ENCODE peak calls at places on chromosomes 4 and X, in six cellular contexts. B, U, K, Z, O and D are unnamed samples.

GRCh38 chr4:113587640-113588275 is 173.8 kb downstream of the CAMK2D start:
- DNase-seq in B (no peak), U (no peak), K (no peak), Z (no peak), O (no peak), D (no peak)

GRCh38 chr4:140052050-140052449 is 101.9 kb downstream of the MAML3 start:
- DNase-seq in B (peak; percentile 63), U (peak; percentile 48), K (peak; percentile 41), Z (peak; percentile 67), O (no peak), D (no peak)

GRCh38 chrX:30992381-30992904 is 79.4 kb downstream of the FTHL17 start:
- DNase-seq in B (no peak), U (no peak), K (no peak), Z (no peak), O (no peak), D (no peak)

GRCh38 chrX:626745-627509 is 3.7 kb upstream of the SHOX start:
- DNase-seq in B (no peak), U (no peak), K (no peak), Z (no peak), O (peak; percentile 6), D (peak; percentile 49)

GRCh38 chr4:65834707-65835106 is 164.4 kb upstream of the EPHA5 start:
- DNase-seq in B (no peak), U (no peak), K (no peak), Z (no peak), O (no peak), D (no peak)

GRCh38 chr4:125750827-125751466 is 436.2 kb downstream of the FAT4 start:
- DNase-seq in B (peak; percentile 85), U (peak; percentile 10), K (peak; percentile 34), Z (no peak), O (no peak), D (no peak)

GRCh38 chr4:6309755-6310154 is 40.1 kb downstream of the WFS1 start:
- DNase-seq in B (no peak), U (no peak), K (no peak), Z (no peak), O (no peak), D (no peak)

GRCh38 chrX:47958943-47959342 is 44.8 kb downstream of the ZNF182 start:
- DNase-seq in B (peak; percentile 6), U (no peak), K (no peak), Z (no peak), O (no peak), D (no peak)

GRCh38 chr4:169335331-169335730 is 64.6 kb upstream of the SH3RF1 start:
- DNase-seq in B (peak; percentile 65), U (no peak), K (no peak), Z (no peak), O (no peak), D (no peak)

GRCh38 chrX:103398321-103398937 is 22.1 kb downstream of the BEX3 start:
- DNase-seq in B (peak; percentile 90), U (no peak), K (no peak), Z (no peak), O (no peak), D (no peak)

GRCh38 chr4:15778742-15779231 is 659 bp downstream of the CD38 start:
- DNase-seq in B (no peak), U (no peak), K (peak; percentile 31), Z (peak; percentile 76), O (no peak), D (no peak)

GRCh38 chr4:1901127-1901526 is 29.9 kb downstream of the NSD2 start:
- DNase-seq in B (no peak), U (no peak), K (no peak), Z (peak; percentile 86), O (no peak), D (no peak)

GRCh38 chrX:12903646-12904045 is 2.8 kb upstream of the TLR8 start:
- DNase-seq in B (peak; percentile 35), U (peak; percentile 27), K (no peak), Z (no peak), O (no peak), D (no peak)

GRCh38 chrX:119516157-119516702 is 48.0 kb downstream of the SLC25A5 start:
- DNase-seq in B (peak; percentile 78), U (peak; percentile 20), K (no peak), Z (peak; percentile 35), O (no peak), D (no peak)

GRCh38 chrX:72297953-72298730 is 7.6 kb downstream of the CITED1 start:
- DNase-seq in B (peak; percentile 42), U (no peak), K (no peak), Z (no peak), O (no peak), D (peak; percentile 40)

GRCh38 chr4:183757105-183757504 is 98.0 kb downstream of the TRAPPC11 start:
- DNase-seq in B (no peak), U (no peak), K (no peak), Z (peak; percentile 54), O (no peak), D (no peak)

GRCh38 chr4:183760326-183760725 is 101.2 kb downstream of the TRAPPC11 start:
- DNase-seq in B (no peak), U (no peak), K (no peak), Z (no peak), O (no peak), D (no peak)

GRCh38 chr4:183758735-183759447 is 99.8 kb downstream of the TRAPPC11 start:
- DNase-seq in B (no peak), U (no peak), K (no peak), Z (no peak), O (no peak), D (no peak)

DNA sequence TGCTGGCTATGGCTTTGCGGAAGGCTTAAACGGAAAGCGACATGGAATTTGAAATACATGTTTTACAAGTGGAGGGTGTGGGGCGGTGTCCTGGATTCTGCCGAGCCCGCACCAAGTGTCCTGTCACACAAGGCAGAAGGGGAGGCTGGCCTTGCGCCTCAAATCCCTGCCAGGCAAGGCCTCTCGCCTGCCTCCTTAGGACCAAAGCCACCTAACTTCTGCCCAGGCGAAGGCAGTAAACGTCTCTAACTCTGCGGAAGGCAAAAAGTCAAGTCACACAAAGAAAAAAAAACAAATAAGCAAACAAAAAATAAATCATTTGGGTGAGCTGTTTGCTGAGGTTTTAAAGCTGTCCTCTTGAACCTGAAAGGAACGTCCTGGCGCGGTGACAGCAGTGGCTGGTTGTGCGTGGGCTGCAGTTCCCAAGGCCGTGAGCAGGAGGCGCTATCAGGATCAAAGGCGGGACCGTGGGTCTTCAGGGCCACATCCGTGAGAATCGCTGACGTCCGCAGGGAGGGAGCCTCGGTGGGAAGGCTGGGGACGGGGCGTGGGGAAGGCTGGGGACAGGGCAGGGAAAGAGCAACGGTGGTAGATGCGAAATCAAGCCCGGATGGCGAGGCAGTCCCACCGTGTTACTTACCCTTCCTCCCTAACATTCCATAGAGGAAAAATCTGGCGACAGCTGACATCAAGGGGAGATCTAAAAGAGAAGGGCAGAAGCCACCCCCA is 99.1 kb downstream of the TRAPPC11 start:
- DNase-seq in B (peak; percentile 22), U (peak; percentile 20), K (no peak), Z (no peak), O (no peak), D (no peak)
- TF ChIP-seq CTCF in B (peak; percentile 39), U (no peak), K (no peak), Z (peak; percentile 9), O (no peak), D (no peak)

GRCh38 chr4:172666711-172667368 is 501.8 kb upstream of the GALNT7 start:
- DNase-seq in B (peak; percentile 10), U (no peak), K (no peak), Z (no peak), O (no peak), D (no peak)
- TF ChIP-seq CTCF in B (no peak), U (no peak), K (no peak), Z (no peak), O (no peak), D (no peak)

GRCh38 chr4:116664198-116664597 is 421.2 kb downstream of the TRAM1L1 start:
- DNase-seq in B (no peak), U (no peak), K (no peak), Z (no peak), O (no peak), D (no peak)

DNA sequence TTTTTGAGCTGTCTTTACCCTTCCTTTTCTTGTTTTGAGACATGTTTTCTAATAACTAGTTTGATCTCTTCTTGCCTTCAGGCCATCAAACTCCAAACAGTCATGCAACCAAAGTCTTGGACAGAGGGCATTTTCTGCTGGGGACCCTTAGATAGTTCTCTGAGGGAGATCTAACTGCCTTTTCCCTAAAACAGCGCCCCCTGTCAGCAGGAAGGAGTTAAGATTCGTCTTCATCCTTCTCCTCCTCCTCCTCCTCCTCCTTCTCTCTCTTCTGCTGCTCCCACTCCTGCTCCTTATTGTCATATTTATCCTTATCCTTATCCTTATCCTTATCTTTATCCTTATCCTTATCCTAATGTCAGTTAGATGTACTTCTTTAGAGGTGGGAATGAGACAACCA is 417.2 kb downstream of the TRAM1L1 start:
- DNase-seq in B (no peak), U (no peak), K (no peak), Z (no peak), O (no peak), D (no peak)
- TF ChIP-seq CTCF in B (no peak), U (no peak), K (no peak), Z (no peak), O (no peak), D (peak; percentile 8)

GRCh38 chrX:19846995-19847790 is 40.2 kb downstream of the SH3KBP1 start:
- DNase-seq in B (peak; percentile 80), U (peak; percentile 16), K (peak; percentile 35), Z (peak; percentile 58), O (peak; percentile 45), D (no peak)

GRCh38 chrX:19852014-19853005 is 35.1 kb downstream of the SH3KBP1 start:
- DNase-seq in B (peak; percentile 70), U (no peak), K (no peak), Z (no peak), O (no peak), D (no peak)

GRCh38 chrX:19848110-19848509 is 39.3 kb downstream of the SH3KBP1 start:
- DNase-seq in B (no peak), U (no peak), K (no peak), Z (no peak), O (no peak), D (no peak)

DNA sequence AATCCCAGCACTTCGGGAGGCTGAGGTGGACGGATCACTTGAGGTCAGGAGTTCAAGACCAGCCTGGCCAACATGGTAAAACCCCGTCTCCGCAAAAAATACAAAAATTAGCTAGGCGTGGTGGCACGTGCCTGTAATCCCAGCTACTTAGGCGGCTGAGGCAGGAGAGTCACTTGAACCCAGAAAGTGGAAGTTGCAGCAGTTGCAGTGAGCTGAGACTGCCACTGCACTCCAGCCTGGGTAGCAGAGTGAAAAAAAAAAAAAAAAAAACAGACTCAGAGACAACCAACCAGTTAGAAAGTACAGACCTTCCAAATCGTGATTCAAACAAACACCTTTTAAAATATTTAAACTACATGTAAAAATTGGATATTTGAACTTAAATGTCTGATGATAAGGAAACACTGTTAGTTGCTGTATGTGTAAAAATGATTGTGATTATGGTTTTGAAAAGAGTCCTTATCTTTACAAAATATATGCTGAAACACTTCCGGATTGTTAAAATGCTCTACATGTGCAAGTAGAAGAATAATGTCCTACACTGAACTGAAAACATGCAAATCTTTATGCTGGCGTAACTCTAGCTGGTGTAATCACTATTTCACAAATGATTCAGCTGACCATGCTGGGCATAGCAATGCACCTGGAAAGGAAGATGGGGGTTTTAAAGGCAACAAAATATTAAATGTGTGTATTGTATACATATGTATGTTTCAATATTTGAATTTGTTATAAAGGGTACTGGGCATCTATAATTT is 37.8 kb downstream of the SH3KBP1 start:
- DNase-seq in B (no peak), U (no peak), K (no peak), Z (no peak), O (no peak), D (no peak)
- TF ChIP-seq CTCF in B (no peak), U (no peak), K (no peak), Z (no peak), O (no peak), D (no peak)